ENCODE peak calls at places on chromosomes 11 and 22, in six cellular contexts. I, D, L, V, Y and T are unnamed samples.

GRCh38 chr11:2510626-2511402 is 66.0 kb downstream of the KCNQ1 start:
- DNase-seq in I (no peak), D (no peak), L (peak; percentile 3), V (peak; percentile 52), Y (no peak), T (no peak)

GRCh38 chr11:61484541-61484940 is 24.0 kb upstream of the LRRC10B start:
- DNase-seq in I (no peak), D (no peak), L (no peak), V (no peak), Y (no peak), T (no peak)

GRCh38 chr22:38699784-38700183 is 959 bp downstream of the JOSD1 start:
- DNase-seq in I (no peak), D (no peak), L (no peak), V (no peak), Y (peak; percentile 46), T (no peak)

GRCh38 chr11:122170815-122171475 is 54.9 kb upstream of the BLID start:
- DNase-seq in I (no peak), D (no peak), L (no peak), V (no peak), Y (no peak), T (no peak)

GRCh38 chr11:62856333-62856910 is 17.0 kb upstream of the WDR74 start:
- DNase-seq in I (no peak), D (no peak), L (no peak), V (no peak), Y (no peak), T (no peak)

GRCh38 chr11:110337570-110338193 is 41.3 kb upstream of the RDX start:
- DNase-seq in I (no peak), D (no peak), L (no peak), V (no peak), Y (no peak), T (no peak)

GRCh38 chr11:118436639-118437045 is 350 bp downstream of the KMT2A start:
- DNase-seq in I (no peak), D (no peak), L (peak; percentile 62), V (peak; percentile 74), Y (no peak), T (no peak)

GRCh38 chr11:65429724-65430405 is 7.3 kb downstream of the NEAT1 start:
- DNase-seq in I (no peak), D (peak; percentile 65), L (peak; percentile 57), V (peak; percentile 73), Y (peak; percentile 75), T (no peak)

GRCh38 chr11:58059011-58059358 is 28.2 kb downstream of the OR6Q1 start:
- DNase-seq in I (peak; percentile 27), D (no peak), L (no peak), V (no peak), Y (no peak), T (no peak)